ENCODE peak calls at places on chromosomes 2 and 18, in nine cellular contexts. P is esophagus squamous epithelium, J is heart left ventricle, E is K562, Y is endothelial cell of umbilical vein, H is tibial nerve, U is GM12891, F is suprapubic skin, R is stomach. M is an unnamed sample.

GRCh38 chr2:63665806-63666205 is 77.0 kb downstream of the MDH1 start:
- DNase-seq in P (no peak), J (no peak), E (no peak), Y (no peak), H (no peak), U (no peak), F (no peak), R (no peak), M (no peak)

GRCh38 chr2:171670655-171671054 is 16.6 kb upstream of the DYNC1I2 start:
- DNase-seq in P (no peak), J (no peak), E (no peak), Y (no peak), H (no peak), U (no peak), F (no peak), R (no peak), M (no peak)

GRCh38 chr2:218224206-218224605 is 7.2 kb downstream of the ARPC2 start:
- DNase-seq in P (no peak), J (no peak), E (no peak), Y (no peak), H (no peak), U (no peak), F (no peak), R (no peak), M (no peak)

GRCh38 chr2:215847718-215848117 is 165.6 kb downstream of the MREG start:
- DNase-seq in P (no peak), J (no peak), E (no peak), Y (peak), H (no peak), U (no peak), F (no peak), R (no peak), M (no peak)

GRCh38 chr2:198374375-198375072 is 570.1 kb downstream of the PLCL1 start:
- DNase-seq in P (no peak), J (no peak), E (peak), Y (peak), H (no peak), U (no peak), F (no peak), R (no peak), M (peak)

GRCh38 chr2:46909771-46910419 is 5.7 kb downstream of the MCFD2 start:
- DNase-seq in P (no peak), J (no peak), E (no peak), Y (peak), H (no peak), U (peak), F (no peak), R (peak), M (peak)

GRCh38 chr2:68190991-68191731 is 33.5 kb downstream of the PNO1 start:
- DNase-seq in P (no peak), J (no peak), E (peak), Y (peak), H (no peak), U (no peak), F (no peak), R (no peak), M (peak)

GRCh38 chr2:172921538-172922236 is 154.0 kb upstream of the MAP3K20 start:
- DNase-seq in P (no peak), J (no peak), E (no peak), Y (peak), H (no peak), U (no peak), F (no peak), R (no peak), M (no peak)

GRCh38 chr2:14700753-14701152 is 68.2 kb downstream of the LRATD1 start:
- DNase-seq in P (no peak), J (no peak), E (no peak), Y (no peak), H (no peak), U (no peak), F (no peak), R (no peak), M (no peak)

GRCh38 chr2:218648473-218649100 is 10.8 kb downstream of the ZNF142 start:
- DNase-seq in P (no peak), J (no peak), E (peak), Y (peak), H (peak), U (peak), F (no peak), R (peak), M (peak)

GRCh38 chr2:34031097-34031496 is 432.0 kb upstream of the FAM98A start:
- DNase-seq in P (no peak), J (no peak), E (no peak), Y (no peak), H (no peak), U (no peak), F (no peak), R (no peak), M (no peak)

GRCh38 chr2:96291751-96292150 is 13.6 kb downstream of the SNRNP200 start:
- DNase-seq in P (no peak), J (no peak), E (no peak), Y (no peak), H (no peak), U (no peak), F (no peak), R (no peak), M (no peak)
- TF ChIP-seq POLR2A in P (no peak), J (no peak), E (no peak), Y (no peak), H (no peak), U (no peak), F (no peak), R (no peak), M (no peak)

GRCh38 chr18:22165049-22165602 is 4.3 kb upstream of the GATA6 start:
- DNase-seq in P (no peak), J (no peak), E (no peak), Y (no peak), H (no peak), U (no peak), F (no peak), R (no peak), M (no peak)

GRCh38 chr18:22165603-22166069 is 3.8 kb upstream of the GATA6 start:
- DNase-seq in P (no peak), J (no peak), E (no peak), Y (no peak), H (no peak), U (no peak), F (no peak), R (no peak), M (no peak)

GRCh38 chr18:22167091-22167470 is 2.3 kb upstream of the GATA6 start:
- DNase-seq in P (no peak), J (peak), E (no peak), Y (no peak), H (no peak), U (no peak), F (no peak), R (no peak), M (no peak)

GRCh38 chr18:22167471-22168151 is 1.8 kb upstream of the GATA6 start:
- DNase-seq in P (no peak), J (no peak), E (no peak), Y (peak), H (no peak), U (no peak), F (no peak), R (no peak), M (no peak)

GRCh38 chr18:22166070-22166972 is 3.1 kb upstream of the GATA6 start:
- DNase-seq in P (no peak), J (peak), E (no peak), Y (peak), H (no peak), U (no peak), F (no peak), R (peak), M (no peak)
- TF ChIP-seq POLR2A in P (no peak), J (peak), E (no peak), Y (no peak), H (no peak), U (no peak), F (no peak), R (no peak), M (no peak)

DNA sequence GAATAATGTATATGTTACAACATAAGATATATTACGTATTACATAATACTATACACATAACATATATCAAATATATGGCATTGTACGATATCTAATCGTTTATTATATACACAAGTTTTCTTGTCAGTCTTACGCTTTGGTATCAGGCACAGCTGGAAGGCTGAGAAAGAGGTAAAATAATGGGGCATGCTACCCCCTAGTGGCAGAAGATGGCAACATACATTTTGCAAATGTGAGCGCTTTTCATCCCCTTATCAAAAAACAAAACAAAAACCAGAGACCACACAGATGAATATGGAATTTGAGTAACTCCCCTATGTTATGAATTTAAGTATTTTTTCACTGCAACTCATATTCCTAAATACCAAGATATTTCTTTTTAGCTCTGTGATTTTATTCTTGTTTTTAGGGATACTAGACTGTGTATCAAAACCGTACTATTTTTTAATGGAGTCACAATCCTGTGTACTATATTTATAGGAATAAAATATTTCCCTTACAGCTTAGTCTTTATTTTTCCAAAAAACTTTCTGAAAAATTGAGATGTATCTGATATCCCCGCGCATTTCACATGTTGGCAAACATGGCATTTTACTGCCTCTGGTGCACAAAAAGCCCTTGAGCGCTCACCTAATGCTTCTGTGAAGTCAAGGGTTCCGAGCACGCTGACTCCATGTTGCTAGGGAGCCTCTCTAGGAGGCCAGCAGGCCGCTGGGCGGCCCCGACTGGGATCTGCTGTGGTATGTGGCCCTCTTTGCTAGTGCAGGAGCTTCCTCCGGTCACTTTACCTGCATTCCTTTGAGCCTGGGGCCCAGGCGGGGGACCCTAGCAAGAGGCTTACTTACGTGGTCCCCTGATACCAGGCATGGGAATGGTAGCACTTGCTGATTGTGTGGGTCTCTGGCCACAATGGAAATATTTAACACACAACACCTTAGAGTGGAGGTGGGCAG is 62.5 kb downstream of the SLC4A3 start:
- DNase-seq in P (no peak), J (peak), E (peak), Y (peak), H (no peak), U (peak), F (no peak), R (peak), M (peak)
- TF ChIP-seq POLR2A in P (no peak), J (no peak), E (no peak), Y (no peak), H (no peak), U (no peak), F (no peak), R (no peak), M (no peak)

GRCh38 chr2:226795281-226796011 is 4.2 kb downstream of the IRS1 start:
- DNase-seq in P (no peak), J (peak), E (no peak), Y (no peak), H (no peak), U (no peak), F (peak), R (peak), M (no peak)
- TF ChIP-seq POLR2A in P (no peak), J (peak), E (no peak), Y (no peak), H (no peak), U (no peak), F (no peak), R (no peak), M (no peak)

DNA sequence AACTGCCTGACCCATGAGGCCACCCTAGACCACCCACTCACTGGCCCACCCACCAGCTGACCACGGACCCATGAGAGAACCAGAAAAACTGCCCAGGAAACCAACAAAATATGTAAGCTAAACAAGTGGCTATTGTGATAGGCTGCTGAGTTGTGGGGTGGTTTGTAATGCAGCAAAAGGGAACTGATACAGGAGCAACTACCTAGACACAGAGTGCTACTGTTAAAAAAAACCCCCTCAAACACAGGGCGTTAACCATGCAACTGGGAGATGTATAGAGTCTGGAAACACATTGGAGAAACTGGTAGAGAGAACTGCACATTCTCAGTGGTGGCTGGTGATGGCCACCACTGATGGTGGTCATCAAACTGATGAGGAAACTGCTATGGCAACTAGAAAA is 206.3 kb upstream of the GYPC start:
- DNase-seq in P (no peak), J (no peak), E (no peak), Y (no peak), H (no peak), U (no peak), F (no peak), R (no peak), M (no peak)
- TF ChIP-seq POLR2A in P (no peak), J (no peak), E (no peak), Y (no peak), H (no peak), U (no peak), F (no peak), R (no peak), M (no peak)